ENCODE peak calls at places on chromosomes 6 and 20, in eight cellular contexts. V is choroid plexus epithelial cell; L is CD8-positive, alpha-beta T cell; H is cardiac fibroblast; Z is GM13977; Y is left ventricle myocardium inferior; K is psoas muscle; A is HFFc6. Q is an unnamed sample.

GRCh38 chr6:101703311-101703710 is 309.8 kb downstream of the GRIK2 start:
- DNase-seq in V (no peak), L (no peak), H (no peak), Z (no peak), Y (no peak), K (no peak), A (no peak), Q (no peak)

GRCh38 chr6:116405147-116405546 is 34.4 kb downstream of the DSE start:
- DNase-seq in V (peak; percentile 73), L (no peak), H (peak; percentile 26), Z (peak; percentile 29), Y (no peak), K (no peak), A (peak; percentile 48), Q (no peak)

GRCh38 chr6:22149501-22150490 is 147.0 kb downstream of the PRL start:
- DNase-seq in V (peak; percentile 76), L (no peak), H (peak; percentile 42), Z (no peak), Y (no peak), K (no peak), A (no peak), Q (no peak)

GRCh38 chr6:148142821-148143220 is 199.8 kb upstream of the SASH1 start:
- DNase-seq in V (no peak), L (no peak), H (no peak), Z (no peak), Y (no peak), K (no peak), A (no peak), Q (no peak)

GRCh38 chr6:13709698-13710551 is 1.7 kb downstream of the RANBP9 start:
- DNase-seq in V (peak; percentile 61), L (no peak), H (peak; percentile 49), Z (peak; percentile 44), Y (no peak), K (no peak), A (peak; percentile 26), Q (no peak)

GRCh38 chr6:156544046-156544445 is 233.1 kb upstream of the ARID1B start:
- DNase-seq in V (no peak), L (no peak), H (no peak), Z (no peak), Y (no peak), K (no peak), A (no peak), Q (no peak)

GRCh38 chr6:28651161-28651560 is 125.5 kb downstream of the GPX5 start:
- DNase-seq in V (no peak), L (no peak), H (no peak), Z (no peak), Y (no peak), K (no peak), A (no peak), Q (no peak)

GRCh38 chr6:164303092-164304007 is 888.8 kb downstream of the QKI start:
- DNase-seq in V (peak; percentile 42), L (no peak), H (peak; percentile 84), Z (no peak), Y (peak; percentile 62), K (peak; percentile 52), A (no peak), Q (no peak)

GRCh38 chr20:39269031-39269461 is 306.9 kb downstream of the DHX35 start:
- DNase-seq in V (peak; percentile 52), L (no peak), H (peak; percentile 36), Z (peak; percentile 67), Y (peak; percentile 51), K (peak; percentile 55), A (no peak), Q (peak; percentile 25)

GRCh38 chr20:24955045-24955444 is 6.0 kb downstream of the CST7 start:
- DNase-seq in V (no peak), L (no peak), H (no peak), Z (peak; percentile 49), Y (no peak), K (no peak), A (no peak), Q (no peak)

GRCh38 chr6:160029525-160029924 is 60.6 kb downstream of the IGF2R start:
- DNase-seq in V (no peak), L (no peak), H (no peak), Z (no peak), Y (no peak), K (no peak), A (no peak), Q (no peak)

GRCh38 chr6:88211446-88211845 is 45.3 kb upstream of the CNR1 start:
- DNase-seq in V (no peak), L (no peak), H (no peak), Z (no peak), Y (no peak), K (no peak), A (no peak), Q (no peak)

GRCh38 chr6:89145461-89145961 is 344 bp upstream of the PM20D2 start:
- DNase-seq in V (peak; percentile 42), L (no peak), H (peak; percentile 29), Z (peak; percentile 84), Y (no peak), K (no peak), A (no peak), Q (no peak)

GRCh38 chr6:48199502-48199901 is 88.5 kb upstream of the PTCHD4 start:
- DNase-seq in V (no peak), L (no peak), H (no peak), Z (no peak), Y (no peak), K (no peak), A (no peak), Q (no peak)

GRCh38 chr6:15491255-15491985 is 171.4 kb downstream of the DTNBP1 start:
- DNase-seq in V (peak; percentile 89), L (peak; percentile 80), H (peak; percentile 86), Z (peak; percentile 82), Y (peak; percentile 73), K (peak; percentile 73), A (peak; percentile 68), Q (no peak)

GRCh38 chr6:79724816-79725215 is 93.7 kb downstream of the SH3BGRL2 start:
- DNase-seq in V (no peak), L (no peak), H (no peak), Z (no peak), Y (peak; percentile 34), K (no peak), A (no peak), Q (no peak)

GRCh38 chr6:41371461-41371991 is 36.1 kb downstream of the NCR2 start:
- DNase-seq in V (peak; percentile 73), L (no peak), H (peak; percentile 55), Z (peak; percentile 21), Y (peak; percentile 39), K (no peak), A (peak; percentile 14), Q (no peak)
- TF ChIP-seq CTCF in V (peak; percentile 66), L (no peak), H (peak; percentile 47), Z (no peak), Y (peak; percentile 52), K (no peak), A (peak; percentile 39), Q (peak; percentile 9)

DNA sequence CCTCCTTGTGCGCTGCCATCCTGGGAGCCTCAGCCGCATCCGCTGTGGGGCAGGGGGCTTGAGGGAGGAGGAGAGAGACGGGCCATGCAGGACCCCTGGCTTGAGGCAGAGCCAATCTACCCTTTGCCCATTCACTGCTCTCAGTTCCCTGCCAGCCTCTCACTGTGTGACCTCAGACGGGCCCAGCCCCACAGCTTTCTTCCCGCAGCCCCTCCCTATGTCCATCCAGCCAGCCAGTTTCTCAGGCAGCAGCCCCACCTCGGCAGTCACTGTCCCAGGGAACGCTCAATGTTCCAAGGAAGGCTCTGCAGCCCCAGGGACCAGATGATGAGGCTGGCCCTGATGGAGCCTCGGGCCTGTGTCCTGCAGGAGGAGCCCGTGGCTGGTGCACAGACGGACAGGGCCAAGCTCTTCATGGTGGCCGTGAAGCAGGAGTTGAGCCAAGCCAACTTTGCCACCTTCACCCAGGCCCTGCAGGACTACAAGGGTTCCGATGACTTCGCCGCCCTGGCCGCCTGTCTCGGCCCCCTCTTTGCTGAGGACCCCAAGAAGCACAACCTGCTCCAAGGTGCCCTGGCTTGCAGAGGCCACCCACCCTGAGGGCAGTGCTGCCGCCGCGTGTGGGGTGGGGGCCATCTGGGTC is 3.9 kb upstream of the TNFRSF6B start:
- DNase-seq in V (no peak), L (no peak), H (no peak), Z (no peak), Y (no peak), K (no peak), A (peak; percentile 20), Q (no peak)
- TF ChIP-seq CTCF in V (peak; percentile 20), L (no peak), H (peak; percentile 32), Z (no peak), Y (no peak), K (no peak), A (peak; percentile 18), Q (no peak)

GRCh38 chr6:38739532-38739931 is 24.4 kb downstream of the DNAH8 start:
- DNase-seq in V (peak; percentile 31), L (no peak), H (peak; percentile 4), Z (no peak), Y (no peak), K (no peak), A (no peak), Q (no peak)
- TF ChIP-seq CTCF in V (peak; percentile 55), L (peak; percentile 29), H (no peak), Z (no peak), Y (peak; percentile 34), K (peak; percentile 14), A (peak; percentile 72), Q (peak; percentile 6)

GRCh38 chr6:42981866-42982265 is 2.5 kb upstream of the PPP2R5D start:
- DNase-seq in V (no peak), L (no peak), H (no peak), Z (no peak), Y (no peak), K (no peak), A (no peak), Q (no peak)

GRCh38 chr6:42988486-42989020 is 4.2 kb downstream of the PPP2R5D start:
- DNase-seq in V (no peak), L (no peak), H (peak; percentile 63), Z (no peak), Y (no peak), K (no peak), A (peak; percentile 36), Q (no peak)

GRCh38 chr6:42984924-42985475 is 630 bp downstream of the PPP2R5D start:
- DNase-seq in V (peak; percentile 29), L (peak; percentile 54), H (peak; percentile 35), Z (no peak), Y (no peak), K (no peak), A (no peak), Q (no peak)

GRCh38 chr6:42987533-42988451 is 3.4 kb downstream of the PPP2R5D start:
- DNase-seq in V (no peak), L (no peak), H (peak; percentile 21), Z (no peak), Y (no peak), K (no peak), A (no peak), Q (no peak)

GRCh38 chr6:42984001-42984923 is at the start of gene PPP2R5D:
- DNase-seq in V (peak; percentile 99), L (peak; percentile 96), H (peak; percentile 99), Z (peak; percentile 97), Y (peak; percentile 98), K (peak; percentile 97), A (peak; percentile 99), Q (peak; percentile 95)
- TF ChIP-seq CTCF in V (no peak), L (no peak), H (no peak), Z (no peak), Y (peak; percentile 31), K (no peak), A (no peak), Q (no peak)

Q was measured in D721Med.